ENCODE peak calls at places on chromosomes 7 and 10, in eight cellular contexts. Y is immature natural killer cell; R is EH; J is stimulated activated CD4-positive, alpha-beta T cell treated with anti-CD3 and anti-CD28 coated beads, Interleukin-2, amount 100 ng/mL, for 24 hours; O is NCI-H2171; Z is brain microvascular endothelial cell; N is GM20000; L is choroid plexus epithelial cell. H is an unnamed sample.

GRCh38 chr10:113733635-113734034 is 17.8 kb upstream of the PLEKHS1 start:
- DNase-seq in Y (no peak), R (no peak), J (no peak), O (no peak), Z (no peak), N (no peak), L (no peak), H (no peak)

GRCh38 chr7:36284470-36284869 is 105.2 kb upstream of the ANLN start:
- DNase-seq in Y (no peak), R (no peak), J (no peak), O (no peak), Z (no peak), N (no peak), L (no peak), H (no peak)

GRCh38 chr10:44198780-44199097 is 186.2 kb downstream of the CXCL12 start:
- DNase-seq in Y (no peak), R (no peak), J (no peak), O (no peak), Z (no peak), N (no peak), L (no peak), H (no peak)

GRCh38 chr7:112531675-112532074 is 50.9 kb downstream of the LSMEM1 start:
- DNase-seq in Y (no peak), R (no peak), J (no peak), O (no peak), Z (no peak), N (no peak), L (no peak), H (no peak)

GRCh38 chr7:76423666-76424412 is 911 bp upstream of the ZP3 start:
- DNase-seq in Y (no peak), R (peak), J (no peak), O (no peak), Z (no peak), N (no peak), L (peak), H (no peak)

GRCh38 chr7:26777383-26777782 is 87.0 kb downstream of the SKAP2 start:
- DNase-seq in Y (no peak), R (no peak), J (no peak), O (no peak), Z (no peak), N (no peak), L (no peak), H (no peak)

GRCh38 chr7:138030679-138031351 is 28.9 kb upstream of the CREB3L2 start:
- DNase-seq in Y (no peak), R (peak), J (no peak), O (no peak), Z (peak), N (no peak), L (peak), H (no peak)

GRCh38 chr7:100801833-100802568 is 25.3 kb downstream of the EPHB4 start:
- DNase-seq in Y (no peak), R (peak), J (no peak), O (peak), Z (peak), N (no peak), L (peak), H (no peak)

GRCh38 chr10:132054564-132054963 is 11.2 kb upstream of the JAKMIP3 start:
- DNase-seq in Y (no peak), R (peak), J (no peak), O (no peak), Z (no peak), N (no peak), L (peak), H (no peak)

GRCh38 chr7:18978108-18978495 is 139.3 kb downstream of the TWIST1 start:
- DNase-seq in Y (no peak), R (peak), J (no peak), O (no peak), Z (peak), N (no peak), L (peak), H (no peak)

GRCh38 chr7:148503900-148504487 is 86.6 kb upstream of the C7orf33 start:
- DNase-seq in Y (peak), R (peak), J (no peak), O (no peak), Z (no peak), N (no peak), L (peak), H (no peak)

GRCh38 chr7:13217762-13218161 is 530.3 kb downstream of the ARL4A start:
- DNase-seq in Y (no peak), R (no peak), J (no peak), O (no peak), Z (no peak), N (no peak), L (no peak), H (no peak)

GRCh38 chr10:77564781-77565589 is 72.6 kb downstream of the KCNMA1 start:
- DNase-seq in Y (no peak), R (peak), J (no peak), O (no peak), Z (no peak), N (no peak), L (no peak), H (no peak)

H was measured in stimulated activated naive B cell treated with anti-CD40 and anti-IgM and Interleukin-4, amounts not matched to agents 10 μg/mL and 1 μg/mL and 100 μg/mL, for 72 hours.